ENCODE peak calls at places on chromosomes 16 and 17, in five cellular contexts. J, K, N, P and Y are unnamed samples.

GRCh38 chr17:44916059-44916780 is 920 bp upstream of the GFAP start:
- DNase-seq in J (no peak), P (no peak), K (no peak), N (peak; percentile 41), Y (no peak)

GRCh38 chr17:71208111-71208704 is 912.6 kb upstream of the SOX9 start:
- DNase-seq in J (no peak), N (no peak), K (peak; percentile 43), P (no peak), Y (no peak)

GRCh38 chr17:73481672-73482071 is 162.6 kb downstream of the SDK2 start:
- DNase-seq in P (no peak), J (no peak), N (no peak), K (no peak), Y (no peak)

GRCh38 chr16:66248096-66248495 is 118.4 kb upstream of the CDH5 start:
- DNase-seq in J (no peak), P (no peak), K (peak; percentile 78), N (no peak), Y (no peak)

GRCh38 chr17:42881768-42882565 is 18.6 kb upstream of the G6PC1 start:
- DNase-seq in K (no peak), P (no peak), N (no peak), J (no peak), Y (no peak)

GRCh38 chr16:81711609-81712329 is 67.3 kb upstream of the PLCG2 start:
- DNase-seq in P (no peak), K (no peak), N (peak; percentile 57), J (no peak), Y (no peak)

GRCh38 chr16:2040450-2041105 is 7.1 kb downstream of the NTHL1 start:
- DNase-seq in P (no peak), N (no peak), K (no peak), J (no peak), Y (no peak)

GRCh38 chr17:39205112-39205526 is 5.0 kb downstream of the RPL19 start:
- DNase-seq in J (no peak), P (no peak), K (no peak), N (no peak), Y (no peak)

GRCh38 chr17:80117491-80118401 is 16.4 kb downstream of the GAA start:
- DNase-seq in K (no peak), J (no peak), N (no peak), P (peak; percentile 21), Y (no peak)

GRCh38 chr17:59558953-59559352 is 6.5 kb upstream of the DHX40 start:
- DNase-seq in P (no peak), K (no peak), J (no peak), N (no peak), Y (no peak)

GRCh38 chr16:2213817-2214720 is 571 bp downstream of the PGP start:
- DNase-seq in K (no peak), J (no peak), P (no peak), N (peak; percentile 51), Y (no peak)

GRCh38 chr17:68777243-68777855 is 176.2 kb upstream of the FAM20A start:
- DNase-seq in N (peak; percentile 65), J (peak; percentile 42), K (peak; percentile 81), P (peak; percentile 48), Y (no peak)

GRCh38 chr16:7183768-7184167 is 148.9 kb upstream of the RBFOX1 start:
- DNase-seq in J (no peak), K (no peak), N (no peak), P (no peak), Y (no peak)

GRCh38 chr17:41654908-41655607 is 30.7 kb upstream of the KRT17 start:
- DNase-seq in J (no peak), K (no peak), P (no peak), N (no peak), Y (no peak)

GRCh38 chr16:49362230-49362629 is 11.4 kb upstream of the C16orf78 start:
- DNase-seq in P (no peak), J (no peak), K (no peak), N (peak; percentile 26), Y (no peak)

GRCh38 chr17:27577884-27578717 is 52.9 kb upstream of the LGALS9 start:
- DNase-seq in K (no peak), N (no peak), P (no peak), J (no peak), Y (no peak)

GRCh38 chr16:13902052-13902451 is 17.9 kb upstream of the ERCC4 start:
- DNase-seq in N (no peak), J (no peak), P (no peak), K (no peak), Y (no peak)

GRCh38 chr17:30240177-30240576 is 4.7 kb upstream of the SLC6A4 start:
- DNase-seq in J (no peak), K (no peak), P (no peak), N (no peak), Y (no peak)

GRCh38 chr17:15972497-15972951 is 27.0 kb downstream of the ZSWIM7 start:
- DNase-seq in N (no peak), P (no peak), K (no peak), J (no peak), Y (no peak)

GRCh38 chr16:4315185-4316102 is at the start of gene GLIS2:
- DNase-seq in K (no peak), N (peak; percentile 94), J (no peak), P (peak; percentile 81), Y (no peak)

GRCh38 chr17:65455972-65456343 is 105.5 kb downstream of the AXIN2 start:
- DNase-seq in J (no peak), K (no peak), N (peak; percentile 67), P (no peak), Y (no peak)

GRCh38 chr17:27879987-27880608 is 13.1 kb downstream of the LYRM9 start:
- DNase-seq in K (peak; percentile 25), N (peak; percentile 87), P (peak; percentile 73), J (peak; percentile 66), Y (peak; percentile 74)

GRCh38 chr17:44543213-44543904 is 13.9 kb upstream of the FZD2 start:
- DNase-seq in P (peak; percentile 68), K (no peak), N (peak; percentile 90), J (no peak), Y (no peak)

GRCh38 chr16:72400257-72401078 is 228.5 kb upstream of the PMFBP1 start:
- DNase-seq in P (peak; percentile 45), N (peak; percentile 77), K (peak; percentile 25), J (peak; percentile 64), Y (peak; percentile 15)